ENCODE peak calls at places on chromosomes 16 and 17, in ten cellular contexts. S is cardiac fibroblast, G is body of pancreas, C is endothelial cell, O is AG04450, T is neural crest cell, X is stomach, Y is uterus, W is osteocyte, F is AG09319. D is an unnamed sample.

GRCh38 chr17:81277938-81278693 is 17.0 kb downstream of the SLC38A10 start:
- DNase-seq in Y (peak; percentile 82), O (no peak), X (no peak), W (no peak), T (no peak), F (no peak), G (no peak), C (no peak), S (no peak), D (no peak)

GRCh38 chr17:19508327-19508867 is 25.3 kb upstream of the SLC47A1 start:
- DNase-seq in T (no peak), G (peak; percentile 29), W (no peak), F (no peak), Y (peak; percentile 51), C (no peak), X (no peak), O (no peak), S (no peak), D (peak; percentile 27)

GRCh38 chr17:36148559-36149295 is 27.7 kb downstream of the TBC1D3B start:
- DNase-seq in Y (peak; percentile 57), G (peak; percentile 50), O (peak; percentile 45), S (peak; percentile 61), T (peak; percentile 78), W (no peak), C (peak; percentile 71), F (no peak), X (peak; percentile 70), D (peak; percentile 76)

GRCh38 chr17:43398724-43399595 is at the start of gene ARL4D:
- DNase-seq in W (peak; percentile 89), F (no peak), S (peak; percentile 79), X (peak; percentile 91), T (peak; percentile 77), C (peak; percentile 72), O (no peak), G (peak; percentile 88), Y (peak; percentile 91), D (peak; percentile 81)

GRCh38 chr16:23317266-23317661 is 15.2 kb downstream of the SCNN1B start:
- DNase-seq in Y (no peak), S (no peak), G (peak; percentile 61), O (no peak), T (no peak), C (no peak), X (peak; percentile 61), W (no peak), F (no peak), D (no peak)

GRCh38 chr16:55370762-55371482 is 46.9 kb downstream of the IRX6 start:
- DNase-seq in T (peak; percentile 58), O (no peak), Y (peak; percentile 27), C (peak; percentile 66), S (peak; percentile 41), X (peak; percentile 33), G (peak; percentile 40), W (peak; percentile 87), F (no peak), D (no peak)

GRCh38 chr17:75818326-75818885 is 25.8 kb downstream of the UNC13D start:
- DNase-seq in O (no peak), G (no peak), S (no peak), C (no peak), Y (no peak), X (no peak), F (no peak), W (no peak), T (no peak), D (no peak)

GRCh38 chr16:47470810-47471209 is 9.7 kb downstream of the PHKB start:
- DNase-seq in X (no peak), W (no peak), G (no peak), Y (no peak), C (no peak), F (no peak), T (no peak), S (no peak), O (no peak), D (no peak)

GRCh38 chr16:85086347-85087291 is 25.7 kb downstream of the CIBAR2 start:
- DNase-seq in Y (peak; percentile 75), C (peak; percentile 65), S (peak; percentile 75), O (no peak), G (peak; percentile 65), W (no peak), X (peak; percentile 78), T (peak; percentile 68), F (peak; percentile 20), D (peak; percentile 72)

GRCh38 chr16:85172465-85173071 is 60.3 kb upstream of the CIBAR2 start:
- DNase-seq in X (no peak), Y (no peak), W (no peak), T (no peak), F (no peak), G (peak; percentile 81), C (no peak), O (no peak), S (no peak), D (no peak)

GRCh38 chr16:28475221-28475620 is 3.1 kb upstream of the NPIPB7 start:
- DNase-seq in F (no peak), G (no peak), T (no peak), W (no peak), Y (no peak), X (no peak), C (no peak), O (no peak), S (no peak), D (no peak)

GRCh38 chr17:50079334-50080095 is 15.6 kb upstream of the PDK2 start:
- DNase-seq in X (peak; percentile 71), C (peak; percentile 50), F (no peak), G (peak; percentile 45), O (no peak), Y (no peak), S (peak; percentile 52), W (no peak), T (no peak), D (no peak)

GRCh38 chr16:11665071-11665491 is 3.2 kb upstream of the SNN start:
- DNase-seq in W (no peak), O (no peak), Y (no peak), S (no peak), T (no peak), X (no peak), G (no peak), F (no peak), C (no peak), D (no peak)

DNA sequence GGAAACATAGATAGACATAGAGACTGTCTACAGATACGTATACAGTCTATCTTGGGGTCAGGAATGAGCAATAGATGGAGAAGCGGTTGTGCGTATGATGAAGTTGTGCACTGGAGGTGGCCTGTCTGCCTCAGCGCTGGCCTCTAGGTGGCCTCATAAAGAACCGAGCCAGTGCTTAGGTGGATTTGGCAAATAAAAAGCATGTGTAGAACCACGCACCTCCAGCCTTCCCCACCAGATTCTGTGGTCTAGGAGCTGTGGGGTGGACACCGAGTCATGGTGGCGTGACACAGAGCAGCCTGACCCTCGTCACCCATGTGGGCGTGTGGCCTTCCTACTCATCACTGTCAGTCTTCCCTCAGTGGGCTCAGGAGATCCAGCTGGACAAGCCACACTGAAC is 34.0 kb downstream of the PGS1 start:
- DNase-seq in G (no peak), O (no peak), F (no peak), X (no peak), C (no peak), T (no peak), S (peak; percentile 29), Y (no peak), W (no peak), D (no peak)
- TF ChIP-seq CTCF in G (no peak), O (peak; percentile 45), F (peak; percentile 45), X (no peak), C (no peak), T (peak; percentile 57), S (peak; percentile 57), Y (no peak), W (peak; percentile 42), D (peak; percentile 34)

GRCh38 chr16:30902070-30902972 is 5.9 kb downstream of the CTF1 start:
- DNase-seq in C (peak; percentile 84), O (no peak), G (peak; percentile 76), X (peak; percentile 77), T (peak; percentile 72), F (no peak), W (peak; percentile 91), Y (peak; percentile 74), S (peak; percentile 59), D (peak; percentile 68)
- TF ChIP-seq CTCF in C (no peak), O (no peak), G (peak; percentile 38), X (no peak), T (peak; percentile 42), F (no peak), W (peak; percentile 35), Y (peak; percentile 42), S (no peak), D (no peak)

GRCh38 chr17:38729368-38729885 is 714 bp upstream of the CISD3 start:
- DNase-seq in G (no peak), O (no peak), C (no peak), F (no peak), Y (no peak), S (no peak), X (no peak), W (no peak), T (no peak), D (no peak)
- TF ChIP-seq CTCF in G (no peak), O (no peak), C (no peak), F (no peak), Y (no peak), S (no peak), X (no peak), W (no peak), T (no peak), D (no peak)

DNA sequence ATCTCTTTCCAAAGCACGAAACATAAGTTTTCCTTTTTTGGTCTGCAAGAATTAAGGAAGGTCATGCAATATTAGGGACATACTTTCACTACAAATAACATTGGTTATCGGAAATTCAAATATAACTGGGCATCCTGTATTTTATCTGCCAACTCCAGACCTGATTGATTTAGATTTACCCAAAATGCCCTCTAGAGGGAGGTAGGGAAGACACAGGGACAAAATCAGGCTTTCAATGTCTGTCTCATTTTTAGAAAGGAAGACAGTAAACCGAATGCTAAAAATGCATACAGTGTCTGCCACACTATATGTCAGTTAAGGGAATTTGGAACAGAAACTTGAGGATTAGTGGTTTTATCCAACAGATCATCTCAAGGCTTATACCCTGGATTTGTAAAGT is 161.7 kb upstream of the SOX9 start:
- DNase-seq in G (no peak), W (no peak), O (no peak), C (no peak), Y (no peak), X (no peak), F (no peak), T (no peak), S (peak; percentile 30), D (no peak)
- TF ChIP-seq CTCF in G (no peak), W (peak; percentile 55), O (peak; percentile 58), C (peak; percentile 49), Y (peak; percentile 8), X (no peak), F (peak; percentile 59), T (peak; percentile 58), S (peak; percentile 57), D (no peak)

DNA sequence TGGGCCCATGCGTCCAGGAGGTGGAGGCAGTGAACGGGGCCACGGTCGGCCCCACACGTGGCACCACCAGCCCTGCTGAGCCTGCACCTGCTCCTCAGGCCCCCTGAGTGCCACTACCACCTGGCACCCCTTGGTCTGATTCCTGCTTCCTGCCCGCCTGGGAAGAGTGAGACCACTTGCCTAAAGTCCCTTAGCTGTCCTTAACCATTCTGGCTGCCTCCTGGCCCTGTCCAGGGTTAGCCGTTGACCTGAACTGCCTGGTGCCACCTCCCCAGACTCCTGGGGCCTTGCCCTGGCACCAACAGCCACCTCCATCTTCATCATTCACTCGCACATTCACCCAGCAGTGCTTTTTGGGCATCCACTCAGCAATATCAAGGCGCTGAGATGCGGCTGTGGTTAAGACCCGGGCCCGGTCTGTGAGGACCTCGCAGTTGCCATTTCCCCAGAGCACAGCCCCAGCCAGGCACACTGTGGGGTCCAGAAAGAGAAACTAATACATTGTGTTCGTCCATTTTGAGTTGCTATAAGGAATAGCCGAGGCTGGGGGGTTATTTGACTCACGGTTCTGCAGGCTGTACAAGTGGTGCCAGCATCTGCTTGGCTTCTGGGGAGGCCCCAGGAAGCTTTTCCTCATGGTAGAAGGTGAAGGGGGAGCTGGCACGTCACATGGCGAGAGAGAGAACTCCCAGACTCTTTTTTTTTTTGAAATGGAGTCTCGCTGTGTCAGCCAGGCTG is 318.4 kb downstream of the SEC14L1 start:
- DNase-seq in C (no peak), S (no peak), W (no peak), T (no peak), Y (no peak), G (no peak), O (no peak), F (no peak), X (no peak), D (no peak)
- TF ChIP-seq CTCF in C (no peak), S (no peak), W (no peak), T (no peak), Y (no peak), G (no peak), O (no peak), F (no peak), X (no peak), D (no peak)

D was measured in natural killer cell.